ENCODE peak calls at places on chromosomes 4 and X, in ten cellular contexts. Z is H4; E is SK-N-DZ; R is pancreas; W is left ventricle myocardium inferior; H is Calu3; P is heart left ventricle; A is stimulated activated CD4-positive, alpha-beta T cell treated with anti-CD3 and anti-CD28 coated beads, Interleukin-2, amount 100 ng/mL, for 24 hours; U is left cardiac atrium; K is endothelial cell. B is an unnamed sample.

GRCh38 chrX:107978707-107979307 is 3.4 kb downstream of the TEX13B start:
- DNase-seq in Z (peak), E (no peak), R (no peak), W (no peak), H (peak), P (no peak), A (no peak), U (no peak), K (no peak), B (no peak)

GRCh38 chr4:28007693-28008092 is 1147.1 kb downstream of the STIM2 start:
- DNase-seq in Z (no peak), E (no peak), R (no peak), W (no peak), H (no peak), P (no peak), A (no peak), U (no peak), K (no peak), B (no peak)

GRCh38 chr4:26717332-26717731 is 133.4 kb downstream of the TBC1D19 start:
- DNase-seq in Z (no peak), E (no peak), R (no peak), W (no peak), H (no peak), P (no peak), A (no peak), U (no peak), K (no peak), B (no peak)

GRCh38 chrX:151912780-151913179 is at the start of gene MAGEA4:
- DNase-seq in Z (no peak), E (no peak), R (no peak), W (no peak), H (no peak), P (no peak), A (no peak), U (no peak), K (no peak), B (no peak)

GRCh38 chr4:172850838-172851237 is 317.8 kb upstream of the GALNT7 start:
- DNase-seq in Z (peak), E (no peak), R (no peak), W (no peak), H (peak), P (no peak), A (no peak), U (no peak), K (no peak), B (no peak)

GRCh38 chrX:153573999-153574398 is 24.9 kb downstream of the CCNQ start:
- DNase-seq in Z (no peak), E (no peak), R (no peak), W (no peak), H (no peak), P (no peak), A (no peak), U (no peak), K (no peak), B (no peak)

GRCh38 chrX:21655901-21656586 is 2.1 kb downstream of the KLHL34 start:
- DNase-seq in Z (no peak), E (no peak), R (no peak), W (no peak), H (no peak), P (no peak), A (no peak), U (no peak), K (no peak), B (no peak)

GRCh38 chr4:119116925-119117900 is 18.4 kb upstream of the MYOZ2 start:
- DNase-seq in Z (no peak), E (no peak), R (no peak), W (no peak), H (no peak), P (no peak), A (no peak), U (no peak), K (no peak), B (no peak)

GRCh38 chrX:31126205-31126604 is 54.4 kb upstream of the FTHL17 start:
- DNase-seq in Z (peak), E (no peak), R (no peak), W (no peak), H (no peak), P (no peak), A (no peak), U (no peak), K (no peak), B (no peak)